ENCODE peak calls at places on chromosomes 6 and 20, in seven cellular contexts. T is sigmoid colon, N is prostate gland, Y is colonic mucosa, B is heart left ventricle, H is fibroblast of mammary gland, J is kidney. Q is an unnamed sample.

GRCh38 chr6:12751694-12752304 is 35.2 kb downstream of the PHACTR1 start:
- DNase-seq in T (no peak), N (peak; percentile 19), Y (peak; percentile 27), B (peak; percentile 41), H (peak; percentile 43), J (no peak), Q (peak; percentile 11)

GRCh38 chr20:40986774-40987173 is 41.8 kb upstream of the TOP1 start:
- DNase-seq in T (no peak), N (no peak), Y (no peak), B (no peak), H (no peak), J (no peak), Q (no peak)

GRCh38 chr20:62376112-62377063 is 9.3 kb upstream of the LAMA5 start:
- DNase-seq in T (peak; percentile 87), N (no peak), Y (no peak), B (peak; percentile 72), H (peak; percentile 29), J (no peak), Q (no peak)

GRCh38 chr6:14736231-14736953 is 509.5 kb upstream of the JARID2 start:
- DNase-seq in T (no peak), N (no peak), Y (no peak), B (no peak), H (no peak), J (no peak), Q (no peak)

GRCh38 chr6:12348530-12349511 is 58.7 kb downstream of the EDN1 start:
- DNase-seq in T (no peak), N (no peak), Y (no peak), B (no peak), H (peak; percentile 65), J (no peak), Q (no peak)

GRCh38 chr20:1324598-1325172 is 4.3 kb downstream of the SDCBP2 start:
- DNase-seq in T (peak; percentile 60), N (no peak), Y (no peak), B (no peak), H (peak; percentile 91), J (no peak), Q (no peak)

GRCh38 chr6:123402052-123402451 is 234.7 kb downstream of the TRDN start:
- DNase-seq in T (no peak), N (no peak), Y (no peak), B (no peak), H (peak; percentile 24), J (no peak), Q (peak; percentile 1)

GRCh38 chr6:17473554-17473953 is 80.2 kb downstream of the CAP2 start:
- DNase-seq in T (no peak), N (no peak), Y (no peak), B (peak; percentile 29), H (no peak), J (no peak), Q (no peak)

GRCh38 chr6:52725133-52725529 is 38.1 kb downstream of the GSTA2 start:
- DNase-seq in T (no peak), N (peak; percentile 49), Y (peak; percentile 29), B (peak; percentile 34), H (peak; percentile 36), J (no peak), Q (no peak)

GRCh38 chr6:160215232-160215631 is 43.4 kb downstream of the SLC22A2 start:
- DNase-seq in T (no peak), N (no peak), Y (no peak), B (no peak), H (no peak), J (no peak), Q (no peak)

GRCh38 chr6:29647927-29648642 is 8.8 kb upstream of the MOG start:
- DNase-seq in T (peak; percentile 48), N (no peak), Y (no peak), B (no peak), H (peak; percentile 54), J (no peak), Q (no peak)

DNA sequence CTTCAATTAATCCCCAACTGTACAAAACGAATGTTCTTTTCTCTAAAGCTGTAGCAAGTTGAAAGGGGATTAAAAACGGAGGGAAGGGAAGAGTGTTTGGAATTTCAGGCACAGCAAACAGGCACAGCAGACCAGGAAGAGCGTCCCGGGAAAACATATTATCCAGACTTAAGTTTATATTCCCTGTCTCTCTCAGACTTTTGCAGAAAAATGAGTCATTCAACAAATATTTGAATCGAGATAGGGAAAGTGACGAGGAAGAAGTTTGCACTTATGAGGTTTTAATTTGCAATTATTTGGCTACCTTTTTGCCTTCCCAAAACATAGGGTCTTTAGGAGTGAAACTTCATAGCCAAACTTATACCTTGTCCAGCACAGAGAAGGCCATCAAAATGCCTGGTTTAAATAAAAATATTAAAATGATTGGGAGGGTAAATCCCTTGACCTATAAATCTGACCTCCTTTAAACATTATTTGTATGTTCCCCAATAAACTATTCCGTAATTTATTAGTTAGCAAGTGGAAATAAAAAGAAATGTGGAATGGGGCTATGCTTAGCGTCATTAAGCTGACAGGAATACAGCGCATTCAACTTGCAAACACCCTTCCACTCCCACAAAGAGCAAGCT is 16.0 kb downstream of the HFE start:
- DNase-seq in T (no peak), N (no peak), Y (no peak), B (no peak), H (peak; percentile 64), J (no peak), Q (no peak)
- H3K4me3 ChIP-seq in T (peak overlapping the region; percentile 58), N (peak overlapping the region; percentile 44), Y (peak overlapping the region; percentile 31), B (peak overlapping the region; percentile 57), H (peak overlapping the region; percentile 60), J (peak overlapping the region; percentile 5), Q (peak overlapping the region; percentile 51)

GRCh38 chr6:25488156-25488555 is 163.9 kb upstream of the SCGN start:
- DNase-seq in T (no peak), N (no peak), Y (no peak), B (no peak), H (no peak), J (no peak), Q (no peak)

GRCh38 chr6:25484900-25485299 is 167.1 kb upstream of the SCGN start:
- DNase-seq in T (no peak), N (no peak), Y (no peak), B (no peak), H (no peak), J (no peak), Q (no peak)

GRCh38 chr6:25487012-25487411 is 165.0 kb upstream of the SCGN start:
- DNase-seq in T (no peak), N (no peak), Y (no peak), B (no peak), H (no peak), J (no peak), Q (no peak)

GRCh38 chr6:25485820-25486559 is 166.0 kb upstream of the SCGN start:
- DNase-seq in T (peak; percentile 63), N (no peak), Y (no peak), B (peak; percentile 87), H (peak; percentile 13), J (no peak), Q (no peak)

DNA sequence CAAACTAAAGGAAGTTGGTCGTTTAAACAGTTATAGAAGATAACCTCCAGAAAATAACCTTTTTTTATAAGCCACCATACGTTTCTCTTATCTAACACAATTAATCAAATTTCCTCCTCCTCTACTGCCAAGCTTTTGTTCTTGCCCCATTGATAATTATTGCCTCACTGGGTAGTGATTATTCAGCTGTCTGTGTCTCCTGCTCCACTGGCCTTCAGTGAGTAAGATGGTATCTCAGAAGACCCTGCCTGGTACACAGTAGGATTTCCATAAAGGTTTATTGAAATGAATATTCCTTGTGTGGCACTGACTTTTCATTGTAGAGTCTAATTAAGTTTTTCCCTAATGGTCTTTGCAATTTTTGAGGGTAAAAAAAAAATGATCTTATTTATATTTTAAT is 165.4 kb upstream of the SCGN start:
- DNase-seq in T (no peak), N (no peak), Y (no peak), B (no peak), H (no peak), J (no peak), Q (no peak)
- H3K4me3 ChIP-seq in T (no peak overlapping the region), N (no peak overlapping the region), Y (no peak overlapping the region), B (no peak overlapping the region), H (no peak overlapping the region), J (no peak overlapping the region), Q (no peak overlapping the region)

DNA sequence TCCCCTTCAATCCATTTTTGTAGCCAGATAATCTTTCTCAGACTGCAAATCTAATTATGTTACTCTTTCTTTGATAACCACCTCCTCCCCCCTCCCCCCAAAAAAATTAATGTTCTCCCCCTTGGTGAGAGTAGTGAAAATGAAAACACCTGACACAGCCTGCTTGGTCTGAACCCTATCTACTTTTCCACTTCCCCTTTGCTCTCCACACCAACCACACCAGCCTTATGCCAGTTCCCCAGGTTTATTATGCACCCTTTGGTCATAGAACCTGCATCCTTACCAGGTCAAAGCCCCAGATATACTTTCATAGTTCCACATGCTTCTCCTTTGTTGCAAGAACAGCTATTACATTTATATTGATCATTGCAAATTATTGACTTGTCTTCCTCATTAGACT is 19.4 kb downstream of the PFDN4 start:
- DNase-seq in T (no peak), N (no peak), Y (no peak), B (no peak), H (no peak), J (no peak), Q (no peak)
- H3K4me3 ChIP-seq in T (no peak overlapping the region), N (no peak overlapping the region), Y (no peak overlapping the region), B (no peak overlapping the region), H (no peak overlapping the region), J (no peak overlapping the region), Q (no peak overlapping the region)

DNA sequence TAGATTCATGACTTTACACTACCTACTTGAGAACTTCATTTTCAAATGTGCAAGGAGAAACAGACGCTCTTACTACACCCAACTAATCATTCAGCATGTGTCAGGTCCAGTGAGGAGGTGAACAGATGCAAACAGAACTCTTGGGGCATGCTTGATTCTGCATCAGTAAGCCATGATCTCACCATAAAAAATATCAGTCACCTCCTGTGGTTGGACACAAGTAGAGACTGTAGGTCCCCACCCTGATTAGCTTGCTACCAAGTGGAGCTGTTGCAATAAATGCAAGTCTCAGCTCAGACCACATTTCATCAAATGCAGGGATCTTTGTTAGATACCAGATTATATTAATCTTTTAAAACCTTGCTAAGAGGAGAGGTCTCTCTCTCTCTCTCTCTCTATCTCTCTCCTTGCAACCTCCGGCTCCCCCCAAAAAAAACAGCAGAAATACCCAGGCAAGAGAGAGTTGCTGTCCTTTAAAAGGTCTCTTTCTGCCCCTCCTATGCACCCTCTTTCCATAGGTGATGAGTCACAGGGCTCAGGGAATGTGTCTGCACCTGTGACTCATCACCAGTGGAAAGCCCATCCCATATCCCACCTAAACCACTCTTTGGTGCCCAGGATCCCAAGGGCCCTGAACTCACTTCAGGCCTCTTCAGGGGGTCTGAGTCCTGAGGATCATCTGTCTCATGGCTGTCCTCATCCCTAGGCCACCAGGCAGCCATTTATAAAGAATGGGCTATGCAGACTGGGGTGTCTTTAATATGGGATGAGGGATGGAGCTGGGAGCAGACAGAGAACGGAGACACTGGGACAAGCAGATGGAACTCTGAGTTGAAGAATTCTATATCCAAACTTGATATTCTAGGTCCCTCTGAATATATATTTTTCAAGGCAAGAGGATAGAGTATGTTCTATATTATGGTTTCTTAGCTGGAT is 154.5 kb downstream of the QRSL1 start:
- DNase-seq in T (no peak), N (no peak), Y (no peak), B (no peak), H (peak; percentile 11), J (no peak), Q (no peak)
- H3K4me3 ChIP-seq in T (no peak overlapping the region), N (no peak overlapping the region), Y (no peak overlapping the region), B (no peak overlapping the region), H (no peak overlapping the region), J (peak overlapping the region; percentile 80), Q (no peak overlapping the region)

Q was measured in LNCaP clone FGC.